ENCODE peak calls at places on chromosomes 4 and X, in four cellular contexts. U, W, N and L are unnamed samples.
A peak's percentile ranks its signal among the peaks of the same experiment; 100 is the strongest.

GRCh38 chr4:150828159-150828558 is 186.9 kb downstream of the LRBA start:
- DNase-seq in U (no peak), W (no peak), N (no peak), L (no peak)

GRCh38 chr4:76689079-76689817 is 208.7 kb downstream of the SOWAHB start:
- DNase-seq in U (peak; percentile 74), W (no peak), N (peak; percentile 39), L (peak; percentile 55)

GRCh38 chrX:134163836-134164235 is 73.1 kb upstream of the CCDC160 start:
- DNase-seq in U (no peak), W (no peak), N (no peak), L (no peak)

GRCh38 chr4:4861592-4862551 is 2.4 kb downstream of the MSX1 start:
- DNase-seq in U (no peak), W (no peak), N (no peak), L (no peak)

GRCh38 chrX:14864626-14865025 is 8.2 kb downstream of the FANCB start:
- DNase-seq in U (no peak), W (no peak), N (no peak), L (no peak)

GRCh38 chrX:24153175-24153795 is 3.8 kb downstream of the ZFX start:
- DNase-seq in U (no peak), W (no peak), N (no peak), L (no peak)

GRCh38 chrX:55120767-55121358 is 32.0 kb downstream of the PAGE2 start:
- DNase-seq in U (no peak), W (no peak), N (no peak), L (no peak)

GRCh38 chrX:132214518-132214917 is 4.7 kb downstream of the RAP2C start:
- DNase-seq in U (no peak), W (no peak), N (no peak), L (no peak)

GRCh38 chr4:105014242-105015031 is 132.2 kb upstream of the TET2 start:
- DNase-seq in U (no peak), W (no peak), N (no peak), L (no peak)

GRCh38 chr4:6020633-6021032 is 2.4 kb upstream of the C4orf50 start:
- DNase-seq in U (no peak), W (no peak), N (no peak), L (no peak)

GRCh38 chr4:53015681-53016080 is 153.6 kb downstream of the RASL11B start:
- DNase-seq in U (no peak), W (peak; percentile 7), N (peak; percentile 53), L (no peak)

GRCh38 chrX:79557212-79557611 is 190.1 kb upstream of the ITM2A start:
- DNase-seq in U (no peak), W (no peak), N (no peak), L (no peak)

GRCh38 chr4:8117278-8117682 is 41.3 kb downstream of the ABLIM2 start:
- DNase-seq in U (peak; percentile 85), W (no peak), N (no peak), L (no peak)

GRCh38 chr4:186820371-186820990 is 96.8 kb upstream of the FAT1 start:
- DNase-seq in U (no peak), W (peak; percentile 59), N (no peak), L (no peak)

GRCh38 chr4:2596153-2596552 is 59.7 kb downstream of the FAM193A start:
- DNase-seq in U (no peak), W (no peak), N (no peak), L (no peak)

GRCh38 chr4:174604198-174604597 is 81.9 kb upstream of the HPGD start:
- DNase-seq in U (no peak), W (no peak), N (no peak), L (no peak)

GRCh38 chr4:183328832-183329231 is 6.6 kb upstream of the CLDN24 start:
- DNase-seq in U (no peak), W (no peak), N (no peak), L (no peak)

GRCh38 chr4:76306882-76307669 is 543 bp downstream of the STBD1 start:
- DNase-seq in U (peak; percentile 86), W (no peak), N (peak; percentile 41), L (peak; percentile 32)

GRCh38 chr4:1531683-1532548 is 125.7 kb upstream of the NKX1-1 start:
- DNase-seq in U (peak; percentile 53), W (no peak), N (no peak), L (no peak)

GRCh38 chr4:93384211-93384610 is 444.3 kb upstream of the ATOH1 start:
- DNase-seq in U (no peak), W (no peak), N (no peak), L (no peak)

GRCh38 chr4:145784036-145784435 is 104.1 kb downstream of the C4orf51 start:
- DNase-seq in U (no peak), W (no peak), N (no peak), L (no peak)

GRCh38 chr4:143384381-143384994 is 47.8 kb downstream of the GAB1 start:
- DNase-seq in U (no peak), W (peak; percentile 5), N (no peak), L (no peak)

GRCh38 chr4:182074139-182074538 is 169.1 kb upstream of the TENM3 start:
- DNase-seq in U (no peak), W (no peak), N (no peak), L (no peak)